ENCODE peak calls at places on chromosomes 5 and 9, in four cellular contexts. H is suprapubic skin, A is breast epithelium, D is HepG2. J is an unnamed sample.
A peak's percentile ranks its signal among the peaks of the same experiment; 100 is the strongest.

GRCh38 chr9:133727876-133728441 is 10.2 kb downstream of the SARDH start:
- DNase-seq in D (no peak), A (no peak), H (peak; percentile 77), J (no peak)

GRCh38 chr5:131280417-131280816 is 16.6 kb downstream of the CDC42SE2 start:
- DNase-seq in H (no peak), A (no peak), D (no peak), J (no peak)

GRCh38 chr9:87667164-87667738 is 58.7 kb upstream of the CTSL start:
- DNase-seq in A (no peak), H (no peak), D (peak; percentile 50), J (peak; percentile 32)

GRCh38 chr9:125932012-125932411 is 184.8 kb downstream of the PBX3 start:
- DNase-seq in A (peak; percentile 53), D (no peak), H (no peak), J (peak; percentile 93)

GRCh38 chr5:37665889-37666288 is 174.0 kb downstream of the GDNF start:
- DNase-seq in A (no peak), D (no peak), H (no peak), J (peak; percentile 61)

GRCh38 chr5:37735649-37736347 is 104.0 kb downstream of the GDNF start:
- DNase-seq in A (no peak), D (no peak), H (no peak), J (no peak)

GRCh38 chr9:134163374-134164196 is 779 bp downstream of the RNU6ATAC start:
- DNase-seq in A (no peak), H (peak; percentile 89), D (no peak), J (peak; percentile 62)

GRCh38 chr5:56663523-56663922 is 151.8 kb upstream of the MAP3K1 start:
- DNase-seq in D (no peak), H (no peak), A (no peak), J (no peak)

GRCh38 chr9:133534346-133535284 is at the start of gene ADAMTSL2:
- DNase-seq in A (no peak), D (peak; percentile 73), H (no peak), J (peak; percentile 25)

GRCh38 chr9:118330191-118330986 is 626.2 kb downstream of the TLR4 start:
- DNase-seq in H (no peak), A (no peak), D (no peak), J (no peak)

GRCh38 chr9:20684865-20685696 is 1.0 kb downstream of the FOCAD start:
- DNase-seq in D (no peak), H (no peak), A (no peak), J (peak; percentile 92)

GRCh38 chr9:25964239-25964638 is 286.0 kb upstream of the TUSC1 start:
- DNase-seq in D (peak; percentile 47), A (no peak), H (no peak), J (peak; percentile 70)

GRCh38 chr5:72586788-72587530 is 79.7 kb upstream of the ZNF366 start:
- DNase-seq in D (no peak), H (no peak), A (no peak), J (no peak)

GRCh38 chr9:15306068-15306756 is 804 bp downstream of the TTC39B start:
- DNase-seq in H (peak; percentile 84), D (peak; percentile 59), A (peak; percentile 84), J (peak; percentile 41)

GRCh38 chr5:94793816-94794198 is 175.3 kb downstream of the SLF1 start:
- DNase-seq in H (no peak), D (no peak), A (no peak), J (no peak)

GRCh38 chr5:91183743-91184142 is 199.4 kb downstream of the ARRDC3 start:
- DNase-seq in H (no peak), D (no peak), A (peak; percentile 34), J (no peak)

GRCh38 chr9:79353856-79354520 is 217.8 kb upstream of the TLE4 start:
- DNase-seq in D (no peak), A (no peak), H (no peak), J (peak; percentile 7)

GRCh38 chr5:158943057-158943456 is 156.7 kb downstream of the EBF1 start:
- DNase-seq in D (peak; percentile 18), H (no peak), A (no peak), J (no peak)

GRCh38 chr5:62372600-62372999 is 31.1 kb downstream of the DIMT1 start:
- DNase-seq in D (no peak), A (no peak), H (no peak), J (no peak)

GRCh38 chr5:102865171-102865509 is 110.0 kb downstream of the PAM start:
- DNase-seq in D (no peak), H (no peak), A (no peak), J (peak; percentile 55)

GRCh38 chr5:154368041-154368800 is 77.6 kb upstream of the SAP30L start:
- DNase-seq in H (no peak), A (peak; percentile 71), D (peak; percentile 74), J (peak; percentile 86)

GRCh38 chr5:1662559-1663043 is 137.0 kb downstream of the MRPL36 start:
- DNase-seq in D (no peak), H (no peak), A (peak; percentile 7), J (no peak)

GRCh38 chr5:143245929-143246561 is 157.4 kb downstream of the NR3C1 start:
- DNase-seq in A (no peak), H (no peak), D (peak; percentile 64), J (peak; percentile 41)

GRCh38 chr9:34170252-34170915 is 8.5 kb upstream of the UBAP1 start:
- DNase-seq in A (no peak), D (no peak), H (no peak), J (no peak)

GRCh38 chr5:62588668-62589067 is 10.0 kb downstream of the LRRC70 start:
- DNase-seq in A (no peak), H (no peak), D (peak; percentile 58), J (no peak)

GRCh38 chr9:19471737-19472648 is 63.2 kb downstream of the ACER2 start:
- DNase-seq in D (peak; percentile 41), A (peak; percentile 29), H (peak; percentile 83), J (peak; percentile 61)

GRCh38 chr9:122463828-122464632 is 13.7 kb downstream of the OR1J1 start:
- DNase-seq in A (no peak), H (no peak), D (peak; percentile 69), J (no peak)

GRCh38 chr5:1000329-1000728 is 8.3 kb upstream of the NKD2 start:
- DNase-seq in D (no peak), A (peak; percentile 14), H (peak; percentile 58), J (no peak)

GRCh38 chr9:72996106-72996505 is 43.3 kb upstream of the ALDH1A1 start:
- DNase-seq in H (no peak), A (no peak), D (no peak), J (peak; percentile 82)

GRCh38 chr9:7376213-7376612 is 423.4 kb downstream of the DMAC1 start:
- DNase-seq in A (no peak), H (no peak), D (no peak), J (no peak)

GRCh38 chr5:138942861-138943260 is 67.7 kb upstream of the LRRTM2 start:
- DNase-seq in H (no peak), A (no peak), D (no peak), J (no peak)

GRCh38 chr5:176134529-176135223 is 103.5 kb upstream of the SIMC1 start:
- DNase-seq in A (no peak), D (no peak), H (no peak), J (no peak)

GRCh38 chr5:16690243-16690839 is 73.5 kb upstream of the RETREG1 start:
- DNase-seq in A (no peak), D (peak; percentile 59), H (no peak), J (peak; percentile 55)

GRCh38 chr9:73093016-73093739 is 58.5 kb upstream of the ANXA1 start:
- DNase-seq in D (no peak), A (no peak), H (no peak), J (no peak)

GRCh38 chr5:167171056-167171455 is 1120.4 kb upstream of the WWC1 start:
- DNase-seq in H (no peak), A (no peak), D (no peak), J (no peak)

GRCh38 chr9:14051459-14051858 is 262.5 kb downstream of the NFIB start:
- DNase-seq in A (no peak), H (no peak), D (no peak), J (peak; percentile 37)

GRCh38 chr9:120877276-120878034 is 467 bp upstream of the PHF19 start:
- DNase-seq in H (peak; percentile 85), D (peak; percentile 54), A (no peak), J (peak; percentile 76)
- TF ChIP-seq POLR2AphosphoS5 in H (peak; percentile 35), D (peak; percentile 22), A (no peak), J (peak; percentile 63)

GRCh38 chr9:1005043-1005667 is 28.7 kb downstream of the DMRT3 start:
- DNase-seq in D (peak; percentile 47), H (no peak), A (no peak), J (peak; percentile 52)

GRCh38 chr9:1013018-1013417 is 36.6 kb downstream of the DMRT3 start:
- DNase-seq in D (no peak), H (no peak), A (no peak), J (no peak)

GRCh38 chr9:1008256-1008655 is 31.8 kb downstream of the DMRT3 start:
- DNase-seq in D (no peak), A (no peak), H (no peak), J (no peak)

GRCh38 chr9:1007312-1007711 is 30.9 kb downstream of the DMRT3 start:
- DNase-seq in D (no peak), H (no peak), A (no peak), J (no peak)

GRCh38 chr9:1009101-1009707 is 32.7 kb downstream of the DMRT3 start:
- DNase-seq in A (peak; percentile 69), H (peak; percentile 88), D (peak; percentile 60), J (peak; percentile 69)
- TF ChIP-seq POLR2AphosphoS5 in A (peak; percentile 44), H (no peak), D (no peak), J (no peak)

GRCh38 chr9:91422832-91423711 is 560 bp downstream of the NFIL3 start:
- DNase-seq in H (peak; percentile 86), D (peak; percentile 44), A (peak; percentile 77), J (peak; percentile 73)
- TF ChIP-seq POLR2AphosphoS5 in H (peak; percentile 53), D (peak; percentile 28), A (peak; percentile 94), J (no peak)

GRCh38 chr5:132411382-132411925 is 41.9 kb downstream of the SLC22A5 start:
- DNase-seq in H (no peak), D (no peak), A (no peak), J (no peak)

GRCh38 chr5:132408456-132408855 is 38.9 kb downstream of the SLC22A5 start:
- DNase-seq in H (no peak), A (no peak), D (no peak), J (no peak)

GRCh38 chr5:132407970-132408369 is 38.5 kb downstream of the SLC22A5 start:
- DNase-seq in H (no peak), A (no peak), D (no peak), J (no peak)

GRCh38 chr5:132408965-132409364 is 39.5 kb downstream of the SLC22A5 start:
- DNase-seq in A (no peak), H (no peak), D (peak; percentile 64), J (no peak)

DNA sequence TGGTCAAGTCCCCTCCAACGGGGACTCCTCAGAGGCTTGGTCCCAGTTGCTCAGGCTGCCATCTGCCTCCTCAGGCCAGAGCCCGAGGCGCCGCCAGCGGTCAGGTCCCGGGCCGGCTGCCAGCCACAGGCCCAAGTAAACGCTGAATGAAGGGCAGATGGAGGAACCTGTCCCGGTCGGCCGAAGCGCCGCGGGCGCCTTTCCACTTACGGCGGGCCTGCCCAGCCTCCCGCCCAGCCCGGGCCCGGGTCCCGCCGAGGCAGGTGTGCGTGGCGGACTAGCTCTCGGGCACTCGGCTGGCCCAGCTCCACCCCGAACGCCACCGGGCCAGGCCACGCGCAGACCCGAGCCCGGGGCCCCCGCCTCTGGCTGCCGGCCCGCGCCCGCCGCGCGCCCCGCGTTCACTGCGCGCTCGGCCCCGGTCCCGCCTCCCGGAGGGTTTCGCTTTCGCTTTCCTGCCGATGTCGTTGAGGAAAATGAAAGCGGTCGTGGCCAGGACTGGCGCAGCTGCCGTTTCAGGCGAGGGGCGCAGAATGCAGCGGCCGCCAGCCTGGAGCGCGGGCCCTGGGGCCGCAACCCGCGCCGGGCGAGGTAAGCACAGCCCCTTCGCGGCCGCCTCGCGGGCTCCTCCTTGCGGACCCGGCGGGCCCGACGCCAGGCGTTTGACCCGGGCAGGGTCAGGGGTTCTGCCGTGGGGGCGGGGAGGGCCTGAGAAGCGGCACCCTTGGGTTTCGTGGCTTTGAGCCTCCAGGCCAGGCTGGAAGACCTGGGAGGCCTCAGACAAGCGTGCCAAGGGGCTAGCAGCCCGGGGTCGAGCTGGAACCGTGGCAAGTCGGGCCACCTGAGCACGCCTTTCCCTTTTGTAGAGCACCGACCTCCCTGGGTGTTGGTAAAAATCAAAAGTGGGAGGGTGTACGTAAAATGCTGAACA is 41.2 kb downstream of the SLC22A5 start:
- DNase-seq in D (peak; percentile 60), A (peak; percentile 40), H (peak; percentile 89), J (peak; percentile 79)
- TF ChIP-seq POLR2AphosphoS5 in D (peak; percentile 20), A (peak; percentile 48), H (peak; percentile 2), J (peak; percentile 58)